ENCODE peak calls at places on chromosomes 7 and 10, in seven cellular contexts. One of them, this sample, is unnamed.

GRCh38 chr10:72336259-72337038 is 18.3 kb downstream of the DNAJB12 start:
- DNase-seq in heart left ventricle: no peak
- DNase-seq in right lobe of liver: peak; percentile 36
- DNase-seq in prostate gland: no peak
- DNase-seq in neural progenitor cell: no peak
- DNase-seq in SJSA1: no peak
- DNase-seq in fibroblast of lung: no peak
- DNase-seq in this sample: no peak

GRCh38 chr7:33881316-33881715 is 24.0 kb upstream of the BMPER start:
- DNase-seq in heart left ventricle: no peak
- DNase-seq in right lobe of liver: no peak
- DNase-seq in prostate gland: no peak
- DNase-seq in neural progenitor cell: no peak
- DNase-seq in SJSA1: no peak
- DNase-seq in fibroblast of lung: no peak
- DNase-seq in this sample: no peak

GRCh38 chr10:47164126-47164799 is 135.7 kb upstream of the GDF10 start:
- DNase-seq in heart left ventricle: no peak
- DNase-seq in right lobe of liver: no peak
- DNase-seq in prostate gland: no peak
- DNase-seq in neural progenitor cell: no peak
- DNase-seq in SJSA1: peak; percentile 88
- DNase-seq in fibroblast of lung: peak; percentile 77
- DNase-seq in this sample: no peak

GRCh38 chr7:28128608-28129007 is 52.0 kb downstream of the JAZF1 start:
- DNase-seq in heart left ventricle: no peak
- DNase-seq in right lobe of liver: no peak
- DNase-seq in prostate gland: no peak
- DNase-seq in neural progenitor cell: no peak
- DNase-seq in SJSA1: peak; percentile 77
- DNase-seq in fibroblast of lung: no peak
- DNase-seq in this sample: no peak

GRCh38 chr7:94160719-94161435 is 156.7 kb upstream of the BET1 start:
- DNase-seq in heart left ventricle: no peak
- DNase-seq in right lobe of liver: no peak
- DNase-seq in prostate gland: no peak
- DNase-seq in neural progenitor cell: no peak
- DNase-seq in SJSA1: no peak
- DNase-seq in fibroblast of lung: no peak
- DNase-seq in this sample: no peak

GRCh38 chr10:100697070-100697469 is 48.3 kb upstream of the PAX2 start:
- DNase-seq in heart left ventricle: no peak
- DNase-seq in right lobe of liver: no peak
- DNase-seq in prostate gland: no peak
- DNase-seq in neural progenitor cell: no peak
- DNase-seq in SJSA1: peak; percentile 19
- DNase-seq in fibroblast of lung: peak; percentile 22
- DNase-seq in this sample: no peak

GRCh38 chr7:97460433-97460832 is 271.5 kb upstream of the TAC1 start:
- DNase-seq in heart left ventricle: no peak
- DNase-seq in right lobe of liver: no peak
- DNase-seq in prostate gland: no peak
- DNase-seq in neural progenitor cell: no peak
- DNase-seq in SJSA1: no peak
- DNase-seq in fibroblast of lung: no peak
- DNase-seq in this sample: no peak

GRCh38 chr10:21296575-21297355 is 228.7 kb downstream of the SKIDA1 start:
- DNase-seq in heart left ventricle: no peak
- DNase-seq in right lobe of liver: no peak
- DNase-seq in prostate gland: no peak
- DNase-seq in neural progenitor cell: peak; percentile 31
- DNase-seq in SJSA1: no peak
- DNase-seq in fibroblast of lung: no peak
- DNase-seq in this sample: no peak

GRCh38 chr7:139639563-139639962 is 116.1 kb downstream of the CLEC2L start:
- DNase-seq in heart left ventricle: no peak
- DNase-seq in right lobe of liver: no peak
- DNase-seq in prostate gland: no peak
- DNase-seq in neural progenitor cell: no peak
- DNase-seq in SJSA1: no peak
- DNase-seq in fibroblast of lung: no peak
- DNase-seq in this sample: no peak

GRCh38 chr7:95781967-95782586 is 9.7 kb downstream of the DYNC1I1 start:
- DNase-seq in heart left ventricle: no peak
- DNase-seq in right lobe of liver: no peak
- DNase-seq in prostate gland: no peak
- DNase-seq in neural progenitor cell: no peak
- DNase-seq in SJSA1: no peak
- DNase-seq in fibroblast of lung: no peak
- DNase-seq in this sample: no peak

GRCh38 chr7:159007308-159008054 is 137.2 kb downstream of the VIPR2 start:
- DNase-seq in heart left ventricle: no peak
- DNase-seq in right lobe of liver: no peak
- DNase-seq in prostate gland: no peak
- DNase-seq in neural progenitor cell: no peak
- DNase-seq in SJSA1: no peak
- DNase-seq in fibroblast of lung: no peak
- DNase-seq in this sample: no peak

GRCh38 chr10:45463244-45464116 is 89.5 kb downstream of the ALOX5 start:
- DNase-seq in heart left ventricle: no peak
- DNase-seq in right lobe of liver: no peak
- DNase-seq in prostate gland: no peak
- DNase-seq in neural progenitor cell: no peak
- DNase-seq in SJSA1: peak; percentile 4
- DNase-seq in fibroblast of lung: no peak
- DNase-seq in this sample: no peak

GRCh38 chr7:55360486-55360885 is 4.7 kb upstream of the LANCL2 start:
- DNase-seq in heart left ventricle: no peak
- DNase-seq in right lobe of liver: no peak
- DNase-seq in prostate gland: no peak
- DNase-seq in neural progenitor cell: no peak
- DNase-seq in SJSA1: peak; percentile 46
- DNase-seq in fibroblast of lung: no peak
- DNase-seq in this sample: no peak

GRCh38 chr10:86956841-86957448 is 470 bp downstream of the MMRN2 start:
- DNase-seq in heart left ventricle: no peak
- DNase-seq in right lobe of liver: no peak
- DNase-seq in prostate gland: no peak
- DNase-seq in neural progenitor cell: no peak
- DNase-seq in SJSA1: no peak
- DNase-seq in fibroblast of lung: no peak
- DNase-seq in this sample: no peak

DNA sequence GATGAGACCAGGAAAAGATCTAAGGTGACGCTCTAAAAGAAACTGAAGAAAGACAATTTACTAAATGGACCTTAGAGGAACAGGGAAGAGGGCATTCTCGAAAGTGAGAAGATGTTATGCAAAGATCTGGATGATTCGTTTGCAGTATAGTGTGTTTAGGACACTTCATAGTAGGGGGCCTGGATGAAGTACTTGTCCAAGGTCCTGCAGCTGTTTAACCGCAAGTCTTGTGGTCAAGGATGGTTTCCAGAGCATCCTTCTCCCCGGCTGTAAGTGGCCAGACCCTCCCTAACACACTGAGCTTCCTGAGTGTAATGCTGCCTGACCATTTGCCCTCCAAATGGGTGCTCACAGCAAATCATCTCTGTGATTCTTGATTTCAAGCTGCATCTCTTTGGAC is 101.6 kb downstream of the XPNPEP1 start:
- DNase-seq in heart left ventricle: no peak
- DNase-seq in right lobe of liver: no peak
- DNase-seq in prostate gland: no peak
- DNase-seq in neural progenitor cell: no peak
- DNase-seq in SJSA1: no peak
- DNase-seq in fibroblast of lung: no peak
- DNase-seq in this sample: no peak
- H3K4me1 ChIP-seq in heart left ventricle: no peaks in the 10 kb centered on the region
- H3K4me1 ChIP-seq in right lobe of liver: no peaks in the 10 kb centered on the region
- H3K4me1 ChIP-seq in prostate gland: no peaks in the 10 kb centered on the region
- H3K4me1 ChIP-seq in neural progenitor cell: no peaks in the 10 kb centered on the region
- H3K4me1 ChIP-seq in SJSA1: peaks cover 35% of the 10 kb centered on the region
- H3K4me1 ChIP-seq in fibroblast of lung: no peaks in the 10 kb centered on the region
- H3K4me1 ChIP-seq in this sample: no peaks in the 10 kb centered on the region

GRCh38 chr7:99409814-99410213 is 1.0 kb downstream of the BUD31 start:
- DNase-seq in heart left ventricle: no peak
- DNase-seq in right lobe of liver: no peak
- DNase-seq in prostate gland: no peak
- DNase-seq in neural progenitor cell: no peak
- DNase-seq in SJSA1: no peak
- DNase-seq in fibroblast of lung: no peak
- DNase-seq in this sample: no peak
- H3K4me3 ChIP-seq in heart left ventricle: peak overlapping the region; percentile 100
- H3K4me3 ChIP-seq in right lobe of liver: peak overlapping the region; percentile 100
- H3K4me3 ChIP-seq in prostate gland: peak overlapping the region; percentile 85
- H3K4me3 ChIP-seq in neural progenitor cell: peak overlapping the region; percentile 98
- H3K4me3 ChIP-seq in SJSA1: peak overlapping the region; percentile 91
- H3K4me3 ChIP-seq in fibroblast of lung: peak overlapping the region; percentile 98
- H3K4me3 ChIP-seq in this sample: peak overlapping the region; percentile 80

GRCh38 chr7:763762-764161 is 36.7 kb upstream of the PRKAR1B start:
- DNase-seq in heart left ventricle: no peak
- DNase-seq in right lobe of liver: no peak
- DNase-seq in prostate gland: no peak
- DNase-seq in neural progenitor cell: no peak
- DNase-seq in SJSA1: no peak
- DNase-seq in fibroblast of lung: no peak
- DNase-seq in this sample: no peak
- H3K36me3 ChIP-seq in heart left ventricle: peaks cover 14% of the 10 kb centered on the region
- H3K36me3 ChIP-seq in right lobe of liver: peaks cover 9% of the 10 kb centered on the region
- H3K36me3 ChIP-seq in prostate gland: peaks cover 9% of the 10 kb centered on the region
- H3K36me3 ChIP-seq in neural progenitor cell: no peaks in the 10 kb centered on the region
- H3K36me3 ChIP-seq in SJSA1: peaks cover 34% of the 10 kb centered on the region
- H3K36me3 ChIP-seq in fibroblast of lung: peaks cover 13% of the 10 kb centered on the region
- H3K36me3 ChIP-seq in this sample: peaks cover 88% of the 10 kb centered on the region

DNA sequence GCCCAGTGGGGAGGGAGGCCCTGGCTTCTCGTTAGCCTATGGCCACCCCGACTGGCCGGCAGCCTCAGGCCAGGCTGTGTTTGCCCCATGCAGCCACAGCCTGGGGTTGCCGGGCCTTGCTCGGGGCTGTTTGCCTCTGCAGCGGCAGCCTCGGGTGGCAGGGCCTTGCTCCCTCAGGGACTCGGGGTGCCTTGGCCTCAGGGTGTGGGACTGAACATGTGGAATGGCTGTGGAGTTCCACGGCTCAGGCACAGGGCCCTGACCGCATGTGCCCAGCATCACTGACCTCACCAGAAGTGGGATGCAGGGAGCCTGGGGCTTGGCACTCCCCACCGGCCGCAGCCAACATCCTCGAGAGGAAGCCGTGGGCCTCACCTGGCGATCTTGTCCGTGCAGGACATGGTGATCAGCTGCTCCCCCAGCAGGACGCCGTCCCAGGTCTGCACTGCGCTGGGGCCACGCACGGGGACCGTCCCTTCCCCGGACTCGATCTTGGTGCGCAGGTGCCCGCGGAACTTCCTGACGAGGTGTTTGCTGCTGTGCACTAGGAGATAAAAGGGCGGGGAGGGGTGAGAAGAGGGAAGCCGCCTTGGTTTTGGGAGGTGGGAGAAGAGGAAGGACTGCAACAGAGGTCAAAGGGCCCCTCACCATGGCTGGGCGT is 160.5 kb downstream of the WDR37 start:
- DNase-seq in heart left ventricle: no peak
- DNase-seq in right lobe of liver: no peak
- DNase-seq in prostate gland: no peak
- DNase-seq in neural progenitor cell: no peak
- DNase-seq in SJSA1: no peak
- DNase-seq in fibroblast of lung: no peak
- DNase-seq in this sample: no peak
- H3K4me1 ChIP-seq in heart left ventricle: no peaks in the 10 kb centered on the region
- H3K4me1 ChIP-seq in right lobe of liver: no peaks in the 10 kb centered on the region
- H3K4me1 ChIP-seq in prostate gland: no peaks in the 10 kb centered on the region
- H3K4me1 ChIP-seq in neural progenitor cell: no peaks in the 10 kb centered on the region
- H3K4me1 ChIP-seq in SJSA1: no peaks in the 10 kb centered on the region
- H3K4me1 ChIP-seq in fibroblast of lung: no peaks in the 10 kb centered on the region
- H3K4me1 ChIP-seq in this sample: no peaks in the 10 kb centered on the region

GRCh38 chr10:27447540-27447939 is 56.6 kb upstream of the RAB18 start:
- DNase-seq in heart left ventricle: no peak
- DNase-seq in right lobe of liver: no peak
- DNase-seq in prostate gland: no peak
- DNase-seq in neural progenitor cell: no peak
- DNase-seq in SJSA1: no peak
- DNase-seq in fibroblast of lung: no peak
- DNase-seq in this sample: no peak

GRCh38 chr10:27449571-27449970 is 54.5 kb upstream of the RAB18 start:
- DNase-seq in heart left ventricle: no peak
- DNase-seq in right lobe of liver: no peak
- DNase-seq in prostate gland: no peak
- DNase-seq in neural progenitor cell: no peak
- DNase-seq in SJSA1: no peak
- DNase-seq in fibroblast of lung: no peak
- DNase-seq in this sample: no peak

GRCh38 chr10:27445070-27445469 is 59.0 kb upstream of the RAB18 start:
- DNase-seq in heart left ventricle: no peak
- DNase-seq in right lobe of liver: no peak
- DNase-seq in prostate gland: no peak
- DNase-seq in neural progenitor cell: no peak
- DNase-seq in SJSA1: no peak
- DNase-seq in fibroblast of lung: no peak
- DNase-seq in this sample: no peak

GRCh38 chr10:27448926-27449325 is 55.2 kb upstream of the RAB18 start:
- DNase-seq in heart left ventricle: no peak
- DNase-seq in right lobe of liver: no peak
- DNase-seq in prostate gland: no peak
- DNase-seq in neural progenitor cell: no peak
- DNase-seq in SJSA1: no peak
- DNase-seq in fibroblast of lung: peak; percentile 5
- DNase-seq in this sample: no peak

GRCh38 chr10:27446091-27446918 is 57.8 kb upstream of the RAB18 start:
- DNase-seq in heart left ventricle: no peak
- DNase-seq in right lobe of liver: no peak
- DNase-seq in prostate gland: no peak
- DNase-seq in neural progenitor cell: peak; percentile 34
- DNase-seq in SJSA1: peak; percentile 14
- DNase-seq in fibroblast of lung: peak; percentile 66
- DNase-seq in this sample: no peak
- H3K4me3 ChIP-seq in heart left ventricle: no peak overlapping the region
- H3K4me3 ChIP-seq in right lobe of liver: no peak overlapping the region
- H3K4me3 ChIP-seq in prostate gland: no peak overlapping the region
- H3K4me3 ChIP-seq in neural progenitor cell: no peak overlapping the region
- H3K4me3 ChIP-seq in SJSA1: no peak overlapping the region
- H3K4me3 ChIP-seq in fibroblast of lung: no peak overlapping the region
- H3K4me3 ChIP-seq in this sample: no peak overlapping the region

GRCh38 chr7:103307487-103308231 is 10.4 kb downstream of the PMPCB start:
- DNase-seq in heart left ventricle: no peak
- DNase-seq in right lobe of liver: no peak
- DNase-seq in prostate gland: no peak
- DNase-seq in neural progenitor cell: no peak
- DNase-seq in SJSA1: peak; percentile 17
- DNase-seq in fibroblast of lung: no peak
- DNase-seq in this sample: no peak
- H3K36me3 ChIP-seq in heart left ventricle: peaks cover 50% of the 10 kb centered on the region
- H3K36me3 ChIP-seq in right lobe of liver: peaks cover 19% of the 10 kb centered on the region
- H3K36me3 ChIP-seq in prostate gland: no peaks in the 10 kb centered on the region
- H3K36me3 ChIP-seq in neural progenitor cell: peaks cover 63% of the 10 kb centered on the region
- H3K36me3 ChIP-seq in SJSA1: peaks cover 94% of the 10 kb centered on the region
- H3K36me3 ChIP-seq in fibroblast of lung: peaks cover 12% of the 10 kb centered on the region
- H3K36me3 ChIP-seq in this sample: peaks cover 12% of the 10 kb centered on the region

GRCh38 chr7:105678811-105679495 is 97.7 kb upstream of the EFCAB10 start:
- DNase-seq in heart left ventricle: peak; percentile 64
- DNase-seq in right lobe of liver: peak; percentile 82
- DNase-seq in prostate gland: peak; percentile 61
- DNase-seq in neural progenitor cell: no peak
- DNase-seq in SJSA1: no peak
- DNase-seq in fibroblast of lung: peak; percentile 68
- DNase-seq in this sample: peak; percentile 56
- H3K4me1 ChIP-seq in heart left ventricle: peaks cover 46% of the 10 kb centered on the region
- H3K4me1 ChIP-seq in right lobe of liver: peaks cover 9% of the 10 kb centered on the region
- H3K4me1 ChIP-seq in prostate gland: peaks cover 7% of the 10 kb centered on the region
- H3K4me1 ChIP-seq in neural progenitor cell: no peaks in the 10 kb centered on the region
- H3K4me1 ChIP-seq in SJSA1: no peaks in the 10 kb centered on the region
- H3K4me1 ChIP-seq in fibroblast of lung: peaks cover 6% of the 10 kb centered on the region
- H3K4me1 ChIP-seq in this sample: no peaks in the 10 kb centered on the region